ENCODE peak calls at places on chromosome 7, in four cellular contexts. E is endothelial cell of umbilical vein, X is astrocyte, L is WERI-Rb-1. M is an unnamed sample.

GRCh38 chr7:1940402-1940786 is 270.3 kb downstream of the ELFN1 start:
- DNase-seq in X (peak), L (no peak), E (no peak), M (peak)

GRCh38 chr7:134823400-134823799 is 44.0 kb downstream of the CALD1 start:
- DNase-seq in X (peak), L (no peak), E (no peak), M (no peak)

GRCh38 chr7:124462249-124462648 is 303.3 kb downstream of the GPR37 start:
- DNase-seq in X (peak), L (no peak), E (no peak), M (no peak)

GRCh38 chr7:101436226-101436745 is 73.6 kb downstream of the COL26A1 start:
- DNase-seq in L (peak), X (no peak), E (no peak), M (no peak)

GRCh38 chr7:103989200-103989784 is at the start of gene RELN:
- DNase-seq in X (peak), E (peak), L (peak), M (no peak)

GRCh38 chr7:121547341-121548092 is 151.4 kb upstream of the FAM3C start:
- DNase-seq in X (peak), L (no peak), E (peak), M (no peak)

GRCh38 chr7:77242535-77242934 is 42.9 kb upstream of the FGL2 start:
- DNase-seq in E (no peak), X (no peak), L (no peak), M (no peak)

GRCh38 chr7:25495342-25495855 is 267.1 kb upstream of the NPVF start:
- DNase-seq in X (no peak), E (no peak), L (peak), M (no peak)

GRCh38 chr7:99155207-99155606 is 11.3 kb upstream of the SMURF1 start:
- DNase-seq in L (no peak), E (peak), X (no peak), M (no peak)

GRCh38 chr7:135206887-135207738 is 4.2 kb downstream of the WDR91 start:
- DNase-seq in X (no peak), E (no peak), L (no peak), M (no peak)

GRCh38 chr7:128830231-128831177 is at the start of gene FLNC:
- DNase-seq in L (no peak), X (peak), E (peak), M (peak)

GRCh38 chr7:149196705-149197171 is 1.4 kb downstream of the ZNF282 start:
- DNase-seq in E (peak), L (no peak), X (no peak), M (no peak)

GRCh38 chr7:134512271-134512670 is 15.1 kb upstream of the AKR1B10 start:
- DNase-seq in E (no peak), L (no peak), X (no peak), M (no peak)

GRCh38 chr7:139870406-139870805 is 41.3 kb downstream of the TBXAS1 start:
- DNase-seq in L (no peak), E (no peak), X (peak), M (no peak)

GRCh38 chr7:89605362-89605761 is 548.9 kb upstream of the STEAP1 start:
- DNase-seq in X (no peak), L (no peak), E (no peak), M (no peak)

GRCh38 chr7:139232893-139233292 is 1.9 kb downstream of the UBN2 start:
- DNase-seq in L (no peak), E (peak), X (peak), M (no peak)

GRCh38 chr7:1548438-1548831 is 7.6 kb downstream of the TMEM184A start:
- DNase-seq in L (no peak), X (no peak), E (no peak), M (no peak)

GRCh38 chr7:34839645-34840044 is 181.6 kb downstream of the NPSR1 start:
- DNase-seq in X (no peak), L (no peak), E (no peak), M (no peak)

GRCh38 chr7:113071465-113071864 is 15.2 kb downstream of the GPR85 start:
- DNase-seq in E (no peak), X (peak), L (no peak), M (no peak)

GRCh38 chr7:70416611-70417010 is 715.3 kb upstream of the GALNT17 start:
- DNase-seq in L (no peak), X (no peak), E (no peak), M (no peak)

GRCh38 chr7:70414368-70414767 is 717.6 kb upstream of the GALNT17 start:
- DNase-seq in E (no peak), X (no peak), L (no peak), M (no peak)

GRCh38 chr7:70415179-70415972 is 716.6 kb upstream of the GALNT17 start:
- DNase-seq in L (no peak), E (no peak), X (no peak), M (no peak)

GRCh38 chr7:70419816-70420215 is 712.1 kb upstream of the GALNT17 start:
- DNase-seq in X (no peak), E (no peak), L (no peak), M (no peak)

DNA sequence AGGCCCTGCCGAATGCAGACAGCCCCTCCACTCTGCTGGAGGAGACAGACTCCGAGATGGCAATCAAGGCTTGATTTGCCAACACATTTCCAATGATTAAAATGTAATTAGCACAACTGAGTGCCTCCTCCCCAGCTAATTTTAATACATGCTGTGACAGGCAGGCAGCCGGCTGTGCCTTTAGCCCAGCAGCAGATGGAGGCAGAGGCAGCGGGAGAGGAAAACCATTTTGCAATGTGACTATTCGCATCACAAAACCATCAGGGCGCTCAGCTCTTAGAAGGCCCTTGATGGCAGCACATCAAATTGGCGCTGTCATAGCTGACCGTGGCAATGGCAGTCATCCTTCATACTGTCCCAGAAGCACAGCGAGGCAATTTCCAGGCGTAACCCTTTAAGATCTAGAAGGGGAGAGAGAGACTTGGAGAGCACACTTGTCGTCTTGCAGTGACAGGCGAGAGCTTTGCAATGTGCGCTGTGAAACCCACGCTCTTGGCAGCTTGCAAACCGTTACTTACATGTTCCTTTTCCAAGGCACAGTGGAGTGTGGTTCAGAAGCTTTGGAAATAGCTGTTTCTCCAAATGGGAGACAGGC is 714.8 kb upstream of the GALNT17 start:
- DNase-seq in X (no peak), E (no peak), L (peak), M (no peak)
- TF ChIP-seq CTCF in X (no peak), E (no peak), L (no peak), M (no peak)

DNA sequence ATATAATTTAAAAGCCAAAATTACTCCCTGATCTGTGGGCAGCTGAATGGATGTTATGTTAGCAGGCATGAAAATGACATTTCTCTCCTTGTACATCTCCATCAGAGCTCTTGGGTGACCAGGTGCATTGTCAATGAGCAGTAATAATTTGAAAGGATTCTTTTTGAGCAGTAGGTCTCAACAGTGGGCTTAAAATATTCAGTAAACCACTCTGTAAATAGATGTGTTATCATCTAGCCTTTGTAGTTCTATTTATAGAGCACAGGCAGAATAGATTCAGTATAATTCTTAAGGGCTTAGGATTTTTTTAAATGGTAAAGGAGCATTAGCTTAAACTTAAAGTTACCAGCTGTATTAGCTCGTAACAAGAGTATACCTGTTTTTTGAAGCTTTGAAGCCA is 52.0 kb downstream of the MRPL32 start:
- DNase-seq in L (no peak), E (no peak), X (no peak), M (no peak)
- TF ChIP-seq CTCF in L (no peak), E (no peak), X (no peak), M (no peak)

GRCh38 chr7:23347682-23348180 is 48.6 kb downstream of the MALSU1 start:
- DNase-seq in L (no peak), E (peak), X (peak), M (no peak)
- TF ChIP-seq CTCF in L (no peak), E (no peak), X (no peak), M (no peak)

GRCh38 chr7:50307368-50308012 is 3.0 kb downstream of the IKZF1 start:
- DNase-seq in E (no peak), L (no peak), X (no peak), M (no peak)
- TF ChIP-seq CTCF in E (no peak), L (no peak), X (no peak), M (no peak)

GRCh38 chr7:71753236-71753635 is 621.3 kb downstream of the GALNT17 start:
- DNase-seq in L (no peak), X (no peak), E (no peak), M (no peak)
- TF ChIP-seq CTCF in L (no peak), X (no peak), E (no peak), M (no peak)

GRCh38 chr7:27142562-27143021 is 889 bp downstream of the HOXA5 start:
- DNase-seq in E (no peak), X (no peak), L (no peak), M (peak)

GRCh38 chr7:27143950-27144798 is 693 bp upstream of the HOXA5 start:
- DNase-seq in X (no peak), L (no peak), E (no peak), M (no peak)

GRCh38 chr7:27141591-27142561 is 1.6 kb downstream of the HOXA5 start:
- DNase-seq in L (no peak), X (no peak), E (no peak), M (peak)

GRCh38 chr7:27144799-27145166 is 1.3 kb upstream of the HOXA5 start:
- DNase-seq in X (no peak), E (no peak), L (no peak), M (peak)

GRCh38 chr7:27143022-27143949 is at the start of gene HOXA5:
- DNase-seq in L (peak), E (peak), X (peak), M (peak)
- TF ChIP-seq CTCF in L (peak), E (peak), X (peak), M (peak)

GRCh38 chr7:105583061-105583460 is 1.8 kb upstream of the EFCAB10 start:
- DNase-seq in X (no peak), L (no peak), E (no peak), M (no peak)

GRCh38 chr7:105578496-105578895 is 2.8 kb downstream of the EFCAB10 start:
- DNase-seq in E (no peak), X (no peak), L (no peak), M (no peak)

GRCh38 chr7:105580022-105580740 is 1.1 kb downstream of the EFCAB10 start:
- DNase-seq in L (no peak), X (no peak), E (peak), M (no peak)

GRCh38 chr7:105584165-105584564 is 2.9 kb upstream of the EFCAB10 start:
- DNase-seq in X (no peak), L (no peak), E (no peak), M (no peak)

GRCh38 chr7:105581066-105581811 is at the start of gene EFCAB10:
- DNase-seq in L (peak), E (peak), X (peak), M (peak)
- TF ChIP-seq CTCF in L (no peak), E (no peak), X (no peak), M (peak)

GRCh38 chr7:220151-220841 is 27.9 kb downstream of the FAM20C start:
- DNase-seq in L (peak), E (no peak), X (no peak), M (no peak)
- TF ChIP-seq CTCF in L (peak), E (no peak), X (no peak), M (no peak)

GRCh38 chr7:111226800-111227199 is 135.9 kb downstream of the LRRN3 start:
- DNase-seq in L (no peak), E (no peak), X (no peak), M (no peak)

GRCh38 chr7:111224354-111225231 is 133.7 kb downstream of the LRRN3 start:
- DNase-seq in X (no peak), L (no peak), E (no peak), M (no peak)

GRCh38 chr7:111229181-111229740 is 138.3 kb downstream of the LRRN3 start:
- DNase-seq in L (no peak), E (no peak), X (peak), M (no peak)

GRCh38 chr7:111232249-111233084 is 141.5 kb downstream of the LRRN3 start:
- DNase-seq in L (no peak), X (peak), E (peak), M (no peak)

GRCh38 chr7:111229951-111230350 is 139.0 kb downstream of the LRRN3 start:
- DNase-seq in L (no peak), X (peak), E (no peak), M (no peak)
- TF ChIP-seq CTCF in L (no peak), X (no peak), E (no peak), M (no peak)

GRCh38 chr7:26713981-26714380 is 150.4 kb downstream of the SKAP2 start:
- DNase-seq in E (no peak), X (no peak), L (no peak), M (no peak)
- TF ChIP-seq CTCF in E (no peak), X (no peak), L (no peak), M (no peak)